ENCODE peak calls at places on chromosomes 11 and 22, in six cellular contexts. P is renal cortical epithelial cell; F is activated effector memory CD4-positive, alpha-beta T cell treated with Interleukin-2 at 50 U/mL for 16 hours; E is effector memory CD8-positive, alpha-beta T cell; B is kidney glomerular epithelial cell; A is stimulated activated CD8-positive, alpha-beta memory T cell treated with anti-CD3 and anti-CD28 coated beads, Interleukin-12 subunit alpha, Interleukin-12 subunit beta, amount 100 ng/mL, for 1 hour. U is an unnamed sample.

GRCh38 chr11:15446929-15447328 is 332.2 kb downstream of the INSC start:
- DNase-seq in P (no peak), B (no peak), A (no peak), E (no peak), F (no peak), U (no peak)

GRCh38 chr11:13183094-13183825 is 94.3 kb upstream of the BMAL1 start:
- DNase-seq in E (no peak), A (no peak), F (no peak), B (peak), P (peak), U (peak)

GRCh38 chr11:114348200-114349191 is 51.8 kb downstream of the C11orf71 start:
- DNase-seq in A (no peak), P (peak), E (peak), B (peak), F (no peak), U (peak)

GRCh38 chr11:45685976-45686375 is 20.6 kb upstream of the CHST1 start:
- DNase-seq in A (no peak), E (no peak), F (no peak), B (no peak), P (no peak), U (no peak)

GRCh38 chr11:12719221-12719620 is 45.0 kb downstream of the TEAD1 start:
- DNase-seq in E (no peak), A (no peak), B (no peak), P (peak), F (no peak), U (no peak)

GRCh38 chr11:67301313-67301921 is 1.9 kb upstream of the SSH3 start:
- DNase-seq in A (no peak), P (no peak), F (no peak), B (no peak), E (no peak), U (no peak)

GRCh38 chr11:26228778-26229177 is 103.2 kb upstream of the ANO3 start:
- DNase-seq in E (no peak), B (peak), F (no peak), A (no peak), P (peak), U (no peak)

GRCh38 chr11:117607449-117607848 is 189.6 kb downstream of the DSCAML1 start:
- DNase-seq in E (no peak), F (no peak), A (no peak), P (no peak), B (no peak), U (no peak)

GRCh38 chr11:110438017-110438416 is 8.3 kb downstream of the FDX1 start:
- DNase-seq in F (no peak), P (no peak), E (no peak), B (no peak), A (no peak), U (no peak)

GRCh38 chr11:72741849-72742521 is 10.2 kb downstream of the ARAP1 start:
- DNase-seq in F (no peak), A (no peak), B (no peak), P (peak), E (no peak), U (no peak)

GRCh38 chr22:27115816-27116256 is 458.4 kb downstream of the MIAT start:
- DNase-seq in E (no peak), B (peak), P (peak), F (no peak), A (no peak), U (peak)

GRCh38 chr22:29727248-29727551 is 7.4 kb downstream of the CABP7 start:
- DNase-seq in E (no peak), A (no peak), P (no peak), B (no peak), F (no peak), U (peak)

GRCh38 chr11:34481307-34481706 is 32.3 kb downstream of the ELF5 start:
- DNase-seq in A (no peak), B (peak), F (no peak), E (no peak), P (peak), U (no peak)

GRCh38 chr22:26845016-26845728 is 187.8 kb downstream of the MIAT start:
- DNase-seq in A (no peak), B (no peak), E (no peak), F (no peak), P (peak), U (no peak)

GRCh38 chr11:45079943-45080719 is 66.3 kb upstream of the PRDM11 start:
- DNase-seq in F (peak), A (peak), B (no peak), E (peak), P (no peak), U (no peak)

GRCh38 chr11:23278121-23278520 is 417.8 kb upstream of the CCDC179 start:
- DNase-seq in B (no peak), E (no peak), A (no peak), F (no peak), P (peak), U (peak)

GRCh38 chr11:68328374-68329091 is 16.1 kb downstream of the LRP5 start:
- DNase-seq in F (no peak), B (no peak), P (no peak), A (no peak), E (no peak), U (peak)

GRCh38 chr22:17400305-17400704 is 31.0 kb downstream of the CECR2 start:
- DNase-seq in E (no peak), F (no peak), A (no peak), P (no peak), B (no peak), U (no peak)

GRCh38 chr22:38180841-38181452 is 683 bp downstream of the PLA2G6 start:
- DNase-seq in B (no peak), A (no peak), E (peak), P (peak), F (peak), U (peak)

GRCh38 chr11:79413258-79413657 is 27.6 kb downstream of the TENM4 start:
- DNase-seq in P (peak), A (no peak), E (no peak), B (peak), F (no peak), U (peak)

GRCh38 chr11:64850979-64851567 is 6.6 kb upstream of the CDC42BPG start:
- DNase-seq in E (no peak), B (no peak), F (no peak), A (no peak), P (peak), U (no peak)

GRCh38 chr11:61295596-61295926 is 445 bp upstream of the VWCE start:
- DNase-seq in F (no peak), B (no peak), E (no peak), A (no peak), P (no peak), U (peak)

GRCh38 chr22:29149841-29150555 is 55.7 kb upstream of the EMID1 start:
- DNase-seq in F (no peak), B (no peak), A (no peak), E (no peak), P (no peak), U (no peak)

GRCh38 chr22:39254122-39254521 is 9.3 kb upstream of the PDGFB start:
- DNase-seq in A (no peak), P (no peak), F (no peak), B (no peak), E (no peak), U (no peak)

U was measured in lung microvascular endothelial cell.